ENCODE peak calls at places on chromosomes 7 and 10, in six cellular contexts. P is bronchial epithelial cell, J is cardiac septum, Z is T-helper 1 cell, T is HTR-8/SVneo, D is Right ventricle myocardium superior. L is an unnamed sample.

GRCh38 chr7:16271990-16272665 is 149.2 kb downstream of the CRPPA start:
- DNase-seq in J (no peak), P (peak), T (peak), D (no peak), Z (no peak), L (no peak)

GRCh38 chr7:151178831-151179230 is 8.2 kb downstream of the ASB10 start:
- DNase-seq in P (no peak), T (no peak), D (no peak), Z (no peak), J (no peak), L (no peak)

GRCh38 chr7:105887569-105888199 is 11.3 kb upstream of the ATXN7L1 start:
- DNase-seq in P (no peak), D (no peak), J (no peak), T (no peak), Z (no peak), L (no peak)

GRCh38 chr7:123846217-123846891 is 1.4 kb downstream of the HYAL4 start:
- DNase-seq in T (no peak), D (no peak), J (no peak), P (peak), Z (no peak), L (no peak)

GRCh38 chr10:78559514-78560392 is 509.0 kb upstream of the ZMIZ1 start:
- DNase-seq in Z (no peak), D (no peak), T (no peak), P (no peak), J (no peak), L (no peak)

GRCh38 chr7:8133955-8134733 is 127.8 kb downstream of the ICA1 start:
- DNase-seq in P (peak), J (no peak), D (no peak), Z (no peak), T (no peak), L (no peak)

GRCh38 chr7:2724453-2725177 is 36.6 kb downstream of the AMZ1 start:
- DNase-seq in D (peak), Z (no peak), P (no peak), J (peak), T (no peak), L (peak)

GRCh38 chr10:812787-813186 is 118.7 kb downstream of the LARP4B start:
- DNase-seq in Z (no peak), P (no peak), D (no peak), T (no peak), J (no peak), L (no peak)

GRCh38 chr10:79263951-79264350 is 83.3 kb upstream of the PPIF start:
- DNase-seq in J (no peak), T (no peak), Z (no peak), D (no peak), P (no peak), L (no peak)

GRCh38 chr7:82204694-82205093 is 238.9 kb downstream of the CACNA2D1 start:
- DNase-seq in T (no peak), Z (no peak), D (peak), P (peak), J (peak), L (no peak)

GRCh38 chr10:66928000-66928770 is 2.3 kb downstream of the LRRTM3 start:
- DNase-seq in J (no peak), T (peak), Z (no peak), P (no peak), D (peak), L (peak)

GRCh38 chr7:146172112-146172511 is 55.5 kb downstream of the CNTNAP2 start:
- DNase-seq in D (no peak), T (no peak), P (no peak), J (no peak), Z (no peak), L (no peak)

GRCh38 chr10:110437761-110438341 is 59.9 kb upstream of the DUSP5 start:
- DNase-seq in Z (no peak), D (peak), P (no peak), T (no peak), J (peak), L (no peak)

L was measured in left cardiac atrium.